ENCODE peak calls at places on chromosome 11, in five cellular contexts. R is IMR-90, C is HCT116, O is aorta, H is colonic mucosa. X is an unnamed sample. For H3K27me3, the result is how much of the 10 kb centered on the place peaks cover.

GRCh38 chr11:124625504-124626168 is 3.0 kb downstream of the TBRG1 start:
- DNase-seq in C (no peak), O (no peak), H (no peak), R (no peak), X (no peak)

GRCh38 chr11:58913685-58914084 is 25.6 kb upstream of the GLYATL1 start:
- DNase-seq in C (no peak), O (no peak), R (no peak), H (no peak), X (no peak)

GRCh38 chr11:115930276-115930675 is 426.1 kb upstream of the CADM1 start:
- DNase-seq in R (no peak), C (no peak), H (no peak), O (no peak), X (no peak)

GRCh38 chr11:73191151-73191550 is 26.9 kb upstream of the P2RY2 start:
- DNase-seq in O (peak), H (no peak), C (no peak), R (no peak), X (no peak)

GRCh38 chr11:18492888-18493287 is 33.9 kb downstream of the TSG101 start:
- DNase-seq in H (no peak), C (no peak), O (no peak), R (no peak), X (no peak)

GRCh38 chr11:119752324-119752723 is 23.3 kb upstream of the NECTIN1 start:
- DNase-seq in H (no peak), C (no peak), O (no peak), R (no peak), X (no peak)

GRCh38 chr11:12066056-12066798 is 44.2 kb upstream of the MICAL2 start:
- DNase-seq in R (peak), C (peak), O (no peak), H (no peak), X (peak)

GRCh38 chr11:17762309-17762974 is 27.9 kb downstream of the KCNC1 start:
- DNase-seq in H (no peak), O (no peak), C (peak), R (no peak), X (no peak)

DNA sequence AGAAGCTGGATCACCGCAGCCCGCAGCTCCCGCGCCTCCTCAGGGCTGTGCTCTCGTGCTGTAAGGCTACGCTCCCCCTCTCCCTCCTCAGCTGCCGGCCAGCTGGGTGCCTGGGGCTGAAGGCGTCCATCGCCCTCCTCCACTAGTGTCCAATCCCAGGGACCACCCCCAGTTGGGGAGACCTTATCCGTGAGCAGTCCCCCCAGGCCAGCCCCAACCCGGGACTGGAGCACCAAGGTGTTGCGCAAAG is 1.2 kb downstream of the AP5B1 start:
- DNase-seq in O (no peak), C (no peak), H (no peak), R (no peak), X (no peak)
- H3K27ac ChIP-seq in O (no peak), C (peak), H (peak), R (peak), X (no peak)

GRCh38 chr11:68002943-68003845 is 703 bp downstream of the UNC93B1 start:
- DNase-seq in O (peak), R (no peak), C (no peak), H (peak), X (no peak)
- H3K4me3 ChIP-seq in O (peak), R (peak), C (peak), H (peak), X (peak)

GRCh38 chr11:1876361-1877063 is 15.2 kb downstream of the PRR33 start:
- DNase-seq in H (peak), O (peak), C (no peak), R (no peak), X (peak)
- H3K27me3 ChIP-seq in H (under half), O (under half), C (under half), R (under half), X (under half)

DNA sequence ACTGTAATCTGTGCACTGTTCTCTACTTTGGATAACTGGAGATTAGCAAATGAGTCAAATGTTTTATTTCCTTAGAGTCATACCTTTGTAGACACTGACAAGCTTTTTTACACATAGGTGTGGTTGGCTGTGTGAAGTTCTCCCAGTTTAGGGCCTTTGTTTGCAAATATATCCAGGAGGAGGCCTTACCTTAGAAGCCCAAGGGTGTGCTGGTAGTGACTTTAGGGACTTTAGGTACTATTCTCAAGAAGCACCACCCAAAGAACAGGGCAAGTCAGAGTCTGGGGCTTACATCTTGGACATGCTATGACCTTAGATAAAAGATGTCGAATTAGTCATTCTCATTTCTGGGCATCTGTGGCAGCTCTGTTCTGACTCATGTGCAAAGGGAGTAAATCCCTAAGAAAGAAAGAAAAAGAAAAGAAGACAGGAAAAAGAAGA is 4.8 kb upstream of the FAR1 start:
- DNase-seq in R (peak), O (no peak), H (peak), C (no peak), X (peak)
- H3K27ac ChIP-seq in R (no peak), O (no peak), H (peak), C (no peak), X (no peak)